ENCODE peak calls at places on chromosome 15, in six cellular contexts. One of them, this sample, is unnamed.

GRCh38 chr15:50828610-50829206 is 63.2 kb upstream of the SPPL2A start:
- DNase-seq in GM06990: no peak
- DNase-seq in foreskin keratinocyte: peak
- DNase-seq in nephron progenitor cell: no peak
- DNase-seq in B cell: no peak
- DNase-seq in heart left ventricle: no peak
- DNase-seq in this sample: no peak

GRCh38 chr15:75801859-75802593 is 41.2 kb upstream of the UBE2Q2 start:
- DNase-seq in GM06990: peak
- DNase-seq in foreskin keratinocyte: no peak
- DNase-seq in nephron progenitor cell: peak
- DNase-seq in B cell: peak
- DNase-seq in heart left ventricle: peak
- DNase-seq in this sample: peak

GRCh38 chr15:60460931-60461330 is 18.0 kb downstream of the ICE2 start:
- DNase-seq in GM06990: no peak
- DNase-seq in foreskin keratinocyte: no peak
- DNase-seq in nephron progenitor cell: no peak
- DNase-seq in B cell: no peak
- DNase-seq in heart left ventricle: no peak
- DNase-seq in this sample: no peak

GRCh38 chr15:23642413-23643044 is 5.1 kb downstream of the MAGEL2 start:
- DNase-seq in GM06990: no peak
- DNase-seq in foreskin keratinocyte: no peak
- DNase-seq in nephron progenitor cell: peak
- DNase-seq in B cell: no peak
- DNase-seq in heart left ventricle: no peak
- DNase-seq in this sample: peak

GRCh38 chr15:41043276-41043675 is 72.8 kb downstream of the INO80 start:
- DNase-seq in GM06990: no peak
- DNase-seq in foreskin keratinocyte: no peak
- DNase-seq in nephron progenitor cell: no peak
- DNase-seq in B cell: no peak
- DNase-seq in heart left ventricle: no peak
- DNase-seq in this sample: no peak

GRCh38 chr15:23095796-23096195 is 40.8 kb downstream of the GOLGA6L1 start:
- DNase-seq in GM06990: no peak
- DNase-seq in foreskin keratinocyte: no peak
- DNase-seq in nephron progenitor cell: no peak
- DNase-seq in B cell: no peak
- DNase-seq in heart left ventricle: no peak
- DNase-seq in this sample: no peak

GRCh38 chr15:27490867-27491595 is 520.0 kb downstream of the GABRG3 start:
- DNase-seq in GM06990: no peak
- DNase-seq in foreskin keratinocyte: no peak
- DNase-seq in nephron progenitor cell: peak
- DNase-seq in B cell: no peak
- DNase-seq in heart left ventricle: no peak
- DNase-seq in this sample: no peak

GRCh38 chr15:32851619-32852416 is 134.0 kb downstream of the GREM1 start:
- DNase-seq in GM06990: no peak
- DNase-seq in foreskin keratinocyte: peak
- DNase-seq in nephron progenitor cell: no peak
- DNase-seq in B cell: no peak
- DNase-seq in heart left ventricle: no peak
- DNase-seq in this sample: no peak

GRCh38 chr15:37031198-37031597 is 69.2 kb downstream of the MEIS2 start:
- DNase-seq in GM06990: no peak
- DNase-seq in foreskin keratinocyte: peak
- DNase-seq in nephron progenitor cell: no peak
- DNase-seq in B cell: no peak
- DNase-seq in heart left ventricle: no peak
- DNase-seq in this sample: no peak

GRCh38 chr15:60340207-60340921 is 57.4 kb downstream of the ANXA2 start:
- DNase-seq in GM06990: no peak
- DNase-seq in foreskin keratinocyte: no peak
- DNase-seq in nephron progenitor cell: no peak
- DNase-seq in B cell: no peak
- DNase-seq in heart left ventricle: no peak
- DNase-seq in this sample: no peak

GRCh38 chr15:75573001-75573400 is 6.1 kb downstream of the PTPN9 start:
- DNase-seq in GM06990: no peak
- DNase-seq in foreskin keratinocyte: no peak
- DNase-seq in nephron progenitor cell: no peak
- DNase-seq in B cell: no peak
- DNase-seq in heart left ventricle: no peak
- DNase-seq in this sample: no peak

GRCh38 chr15:90086868-90087268 is 15.4 kb downstream of the IDH2 start:
- DNase-seq in GM06990: no peak
- DNase-seq in foreskin keratinocyte: no peak
- DNase-seq in nephron progenitor cell: peak
- DNase-seq in B cell: peak
- DNase-seq in heart left ventricle: no peak
- DNase-seq in this sample: peak

GRCh38 chr15:81155375-81156218 is 21.5 kb downstream of the CFAP161 start:
- DNase-seq in GM06990: no peak
- DNase-seq in foreskin keratinocyte: no peak
- DNase-seq in nephron progenitor cell: peak
- DNase-seq in B cell: no peak
- DNase-seq in heart left ventricle: no peak
- DNase-seq in this sample: peak

GRCh38 chr15:70430029-70430428 is 332.3 kb upstream of the TLE3 start:
- DNase-seq in GM06990: no peak
- DNase-seq in foreskin keratinocyte: peak
- DNase-seq in nephron progenitor cell: no peak
- DNase-seq in B cell: no peak
- DNase-seq in heart left ventricle: no peak
- DNase-seq in this sample: no peak

GRCh38 chr15:23565395-23566069 is at the start of gene MKRN3:
- DNase-seq in GM06990: no peak
- DNase-seq in foreskin keratinocyte: no peak
- DNase-seq in nephron progenitor cell: no peak
- DNase-seq in B cell: no peak
- DNase-seq in heart left ventricle: no peak
- DNase-seq in this sample: no peak

GRCh38 chr15:31365032-31365654 is 38.5 kb downstream of the KLF13 start:
- DNase-seq in GM06990: no peak
- DNase-seq in foreskin keratinocyte: no peak
- DNase-seq in nephron progenitor cell: no peak
- DNase-seq in B cell: no peak
- DNase-seq in heart left ventricle: no peak
- DNase-seq in this sample: no peak

GRCh38 chr15:94387854-94388441 is 156.6 kb downstream of the MCTP2 start:
- DNase-seq in GM06990: no peak
- DNase-seq in foreskin keratinocyte: no peak
- DNase-seq in nephron progenitor cell: no peak
- DNase-seq in B cell: peak
- DNase-seq in heart left ventricle: no peak
- DNase-seq in this sample: no peak

GRCh38 chr15:84737005-84737404 is 11.4 kb upstream of the ZNF592 start:
- DNase-seq in GM06990: no peak
- DNase-seq in foreskin keratinocyte: no peak
- DNase-seq in nephron progenitor cell: no peak
- DNase-seq in B cell: no peak
- DNase-seq in heart left ventricle: no peak
- DNase-seq in this sample: no peak

GRCh38 chr15:43941555-43941954 is 114.8 kb downstream of the WDR76 start:
- DNase-seq in GM06990: no peak
- DNase-seq in foreskin keratinocyte: no peak
- DNase-seq in nephron progenitor cell: no peak
- DNase-seq in B cell: no peak
- DNase-seq in heart left ventricle: no peak
- DNase-seq in this sample: peak

GRCh38 chr15:70974004-70974832 is 81.6 kb downstream of the LRRC49 start:
- DNase-seq in GM06990: peak
- DNase-seq in foreskin keratinocyte: peak
- DNase-seq in nephron progenitor cell: no peak
- DNase-seq in B cell: no peak
- DNase-seq in heart left ventricle: no peak
- DNase-seq in this sample: no peak

GRCh38 chr15:89666147-89666857 is 11.0 kb upstream of the KIF7 start:
- DNase-seq in GM06990: no peak
- DNase-seq in foreskin keratinocyte: no peak
- DNase-seq in nephron progenitor cell: no peak
- DNase-seq in B cell: no peak
- DNase-seq in heart left ventricle: no peak
- DNase-seq in this sample: peak

GRCh38 chr15:101052031-101052620 is 133.0 kb downstream of the LRRK1 start:
- DNase-seq in GM06990: no peak
- DNase-seq in foreskin keratinocyte: no peak
- DNase-seq in nephron progenitor cell: no peak
- DNase-seq in B cell: peak
- DNase-seq in heart left ventricle: no peak
- DNase-seq in this sample: no peak

GRCh38 chr15:67091073-67091965 is 25.9 kb downstream of the SMAD3 start:
- DNase-seq in GM06990: peak
- DNase-seq in foreskin keratinocyte: peak
- DNase-seq in nephron progenitor cell: no peak
- DNase-seq in B cell: peak
- DNase-seq in heart left ventricle: peak
- DNase-seq in this sample: peak

GRCh38 chr15:32704343-32705076 is 13.3 kb upstream of the GREM1 start:
- DNase-seq in GM06990: no peak
- DNase-seq in foreskin keratinocyte: no peak
- DNase-seq in nephron progenitor cell: no peak
- DNase-seq in B cell: no peak
- DNase-seq in heart left ventricle: no peak
- DNase-seq in this sample: no peak

GRCh38 chr15:87707076-87707475 is 549.5 kb downstream of the NTRK3 start:
- DNase-seq in GM06990: no peak
- DNase-seq in foreskin keratinocyte: no peak
- DNase-seq in nephron progenitor cell: no peak
- DNase-seq in B cell: no peak
- DNase-seq in heart left ventricle: no peak
- DNase-seq in this sample: no peak

GRCh38 chr15:67783303-67783702 is 42.0 kb upstream of the SKOR1 start:
- DNase-seq in GM06990: peak
- DNase-seq in foreskin keratinocyte: no peak
- DNase-seq in nephron progenitor cell: no peak
- DNase-seq in B cell: peak
- DNase-seq in heart left ventricle: no peak
- DNase-seq in this sample: no peak

GRCh38 chr15:66997212-66997611 is 68.2 kb upstream of the SMAD3 start:
- DNase-seq in GM06990: no peak
- DNase-seq in foreskin keratinocyte: peak
- DNase-seq in nephron progenitor cell: no peak
- DNase-seq in B cell: no peak
- DNase-seq in heart left ventricle: no peak
- DNase-seq in this sample: no peak

GRCh38 chr15:57364282-57365007 is 11.9 kb upstream of the CGNL1 start:
- DNase-seq in GM06990: no peak
- DNase-seq in foreskin keratinocyte: no peak
- DNase-seq in nephron progenitor cell: no peak
- DNase-seq in B cell: no peak
- DNase-seq in heart left ventricle: no peak
- DNase-seq in this sample: no peak
- TF ChIP-seq CTCF in GM06990: no peak
- TF ChIP-seq CTCF in foreskin keratinocyte: peak
- TF ChIP-seq CTCF in nephron progenitor cell: no peak
- TF ChIP-seq CTCF in B cell: no peak
- TF ChIP-seq CTCF in heart left ventricle: no peak
- TF ChIP-seq CTCF in this sample: no peak

DNA sequence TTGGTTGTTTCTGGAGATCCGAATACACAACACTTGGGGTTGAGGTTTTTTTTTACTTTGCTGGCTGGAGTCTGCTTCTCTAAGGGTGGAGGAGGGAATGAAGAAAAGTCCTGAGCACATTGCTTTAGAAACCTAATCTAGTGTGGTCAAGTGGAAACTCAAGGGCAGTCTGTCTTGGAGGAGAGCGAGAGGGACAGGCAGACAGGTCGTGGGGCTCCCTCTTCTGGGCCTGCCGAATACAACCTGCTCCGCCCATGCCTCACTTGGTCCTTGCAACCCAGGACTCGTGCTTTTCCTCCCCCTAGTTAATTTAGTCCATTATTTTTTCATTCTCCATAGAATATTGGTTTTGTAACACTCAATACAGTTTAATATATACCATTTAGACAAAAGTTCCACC is 176.7 kb upstream of the LYSMD4 start:
- DNase-seq in GM06990: no peak
- DNase-seq in foreskin keratinocyte: no peak
- DNase-seq in nephron progenitor cell: no peak
- DNase-seq in B cell: no peak
- DNase-seq in heart left ventricle: no peak
- DNase-seq in this sample: peak
- TF ChIP-seq CTCF in GM06990: peak
- TF ChIP-seq CTCF in foreskin keratinocyte: peak
- TF ChIP-seq CTCF in nephron progenitor cell: peak
- TF ChIP-seq CTCF in B cell: no peak
- TF ChIP-seq CTCF in heart left ventricle: no peak
- TF ChIP-seq CTCF in this sample: peak

GRCh38 chr15:58469432-58470353 is 37.9 kb downstream of the LIPC start:
- DNase-seq in GM06990: no peak
- DNase-seq in foreskin keratinocyte: peak
- DNase-seq in nephron progenitor cell: no peak
- DNase-seq in B cell: no peak
- DNase-seq in heart left ventricle: no peak
- DNase-seq in this sample: no peak
- TF ChIP-seq CTCF in GM06990: no peak
- TF ChIP-seq CTCF in foreskin keratinocyte: no peak
- TF ChIP-seq CTCF in nephron progenitor cell: no peak
- TF ChIP-seq CTCF in B cell: no peak
- TF ChIP-seq CTCF in heart left ventricle: no peak
- TF ChIP-seq CTCF in this sample: no peak

GRCh38 chr15:78807359-78807758 is 3.9 kb downstream of the ADAMTS7 start:
- DNase-seq in GM06990: no peak
- DNase-seq in foreskin keratinocyte: no peak
- DNase-seq in nephron progenitor cell: no peak
- DNase-seq in B cell: no peak
- DNase-seq in heart left ventricle: no peak
- DNase-seq in this sample: no peak

GRCh38 chr15:78811124-78811824 is at the start of gene ADAMTS7:
- DNase-seq in GM06990: peak
- DNase-seq in foreskin keratinocyte: no peak
- DNase-seq in nephron progenitor cell: peak
- DNase-seq in B cell: peak
- DNase-seq in heart left ventricle: peak
- DNase-seq in this sample: peak

GRCh38 chr15:78810377-78811123 is 714 bp downstream of the ADAMTS7 start:
- DNase-seq in GM06990: no peak
- DNase-seq in foreskin keratinocyte: no peak
- DNase-seq in nephron progenitor cell: peak
- DNase-seq in B cell: no peak
- DNase-seq in heart left ventricle: peak
- DNase-seq in this sample: peak

GRCh38 chr15:78810003-78810376 is 1.3 kb downstream of the ADAMTS7 start:
- DNase-seq in GM06990: no peak
- DNase-seq in foreskin keratinocyte: no peak
- DNase-seq in nephron progenitor cell: no peak
- DNase-seq in B cell: no peak
- DNase-seq in heart left ventricle: no peak
- DNase-seq in this sample: no peak

DNA sequence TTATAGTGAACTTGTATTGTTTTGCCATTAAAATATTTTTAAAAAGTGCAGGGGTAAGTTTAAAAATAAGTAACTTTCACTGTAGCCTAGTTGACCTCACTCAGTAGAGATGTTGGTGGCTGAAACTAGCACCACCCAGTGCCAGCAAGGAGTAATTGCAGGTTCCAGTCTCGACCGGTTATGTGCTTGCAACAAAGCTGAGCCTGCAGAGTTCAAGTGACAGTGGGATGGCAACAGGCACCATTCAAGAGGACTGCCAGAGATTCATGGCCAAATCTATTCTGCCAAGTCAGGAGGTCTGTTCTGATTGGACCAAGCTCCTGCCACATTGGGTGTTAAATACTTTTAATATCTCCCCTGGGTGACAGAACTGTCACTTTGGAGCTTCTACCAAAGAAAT is 2.7 kb downstream of the ADAMTS7 start:
- DNase-seq in GM06990: no peak
- DNase-seq in foreskin keratinocyte: no peak
- DNase-seq in nephron progenitor cell: no peak
- DNase-seq in B cell: no peak
- DNase-seq in heart left ventricle: no peak
- DNase-seq in this sample: peak
- TF ChIP-seq CTCF in GM06990: peak
- TF ChIP-seq CTCF in foreskin keratinocyte: peak
- TF ChIP-seq CTCF in nephron progenitor cell: peak
- TF ChIP-seq CTCF in B cell: peak
- TF ChIP-seq CTCF in heart left ventricle: peak
- TF ChIP-seq CTCF in this sample: no peak